ENCODE peak calls at places on chromosomes 3 and 15, in five cellular contexts. D, C, S, Q and I are unnamed samples.

GRCh38 chr3:42755681-42756578 is 17.1 kb downstream of the CCDC13 start:
- DNase-seq in D (no peak), Q (no peak), S (no peak), C (peak), I (no peak)

GRCh38 chr3:195440379-195440778 is 2.4 kb downstream of the ACAP2 start:
- DNase-seq in Q (no peak), D (no peak), S (no peak), C (no peak), I (no peak)

GRCh38 chr15:95733931-95734330 is 596.6 kb upstream of the NR2F2 start:
- DNase-seq in D (no peak), S (no peak), Q (no peak), C (no peak), I (no peak)

GRCh38 chr15:80925597-80926059 is 64.0 kb downstream of the MESD start:
- DNase-seq in Q (no peak), S (no peak), D (no peak), C (peak), I (no peak)

GRCh38 chr3:14847613-14848541 is 29.1 kb downstream of the FGD5 start:
- DNase-seq in C (no peak), S (no peak), Q (peak), D (no peak), I (no peak)

GRCh38 chr3:82610236-82610635 is 848.8 kb upstream of the GBE1 start:
- DNase-seq in S (no peak), C (no peak), Q (no peak), D (no peak), I (no peak)

GRCh38 chr3:14522129-14522691 is 17.9 kb downstream of the GRIP2 start:
- DNase-seq in D (no peak), C (no peak), S (no peak), Q (peak), I (no peak)

GRCh38 chr15:52171386-52171785 is 19.8 kb downstream of the GNB5 start:
- DNase-seq in Q (no peak), C (peak), D (no peak), S (no peak), I (no peak)

GRCh38 chr3:151168269-151169094 is 34.5 kb downstream of the GPR171 start:
- DNase-seq in C (peak), Q (peak), S (no peak), D (peak), I (peak)

GRCh38 chr15:90851114-90851513 is 17.3 kb upstream of the FURIN start:
- DNase-seq in C (no peak), S (no peak), Q (no peak), D (no peak), I (no peak)

GRCh38 chr15:27961801-27962200 is 137.3 kb downstream of the OCA2 start:
- DNase-seq in C (no peak), Q (no peak), D (no peak), S (no peak), I (no peak)

GRCh38 chr15:65740148-65740547 is 51.9 kb downstream of the DENND4A start:
- DNase-seq in D (no peak), S (no peak), C (no peak), Q (no peak), I (no peak)

GRCh38 chr3:94420941-94421340 is 358.1 kb downstream of the NSUN3 start:
- DNase-seq in S (no peak), C (no peak), Q (no peak), D (no peak), I (no peak)

GRCh38 chr15:58742424-58743160 is 6.9 kb downstream of the ADAM10 start:
- DNase-seq in C (peak), D (no peak), S (no peak), Q (no peak), I (no peak)

GRCh38 chr3:77038928-77039605 is 832 bp upstream of the ROBO2 start:
- DNase-seq in C (peak), Q (no peak), D (no peak), S (no peak), I (no peak)

GRCh38 chr3:159252772-159253384 is 451.0 kb downstream of the MFSD1 start:
- DNase-seq in C (peak), Q (no peak), D (no peak), S (no peak), I (no peak)

GRCh38 chr3:37693791-37694194 is 167.9 kb upstream of the CTDSPL start:
- DNase-seq in S (no peak), C (no peak), Q (no peak), D (no peak), I (no peak)

GRCh38 chr3:40829876-40830275 is 305.1 kb downstream of the ZNF621 start:
- DNase-seq in S (no peak), C (no peak), D (no peak), Q (no peak), I (no peak)

GRCh38 chr3:138222316-138222715 is 35.2 kb downstream of the ARMC8 start:
- DNase-seq in Q (no peak), D (no peak), C (no peak), S (no peak), I (no peak)

GRCh38 chr3:133246773-133247172 is 153.1 kb upstream of the BFSP2 start:
- DNase-seq in C (no peak), D (no peak), S (no peak), Q (no peak), I (no peak)

GRCh38 chr3:77825045-77825827 is 785.3 kb downstream of the ROBO2 start:
- DNase-seq in S (peak), Q (no peak), D (no peak), C (peak), I (no peak)

GRCh38 chr15:38154255-38154654 is 98.4 kb upstream of the SPRED1 start:
- DNase-seq in D (no peak), Q (no peak), C (no peak), S (no peak), I (no peak)

GRCh38 chr15:66180706-66181105 is 72.8 kb downstream of the MEGF11 start:
- DNase-seq in D (no peak), S (no peak), C (no peak), Q (no peak), I (no peak)

GRCh38 chr3:119657887-119658702 is 2.3 kb downstream of the POPDC2 start:
- DNase-seq in Q (no peak), S (no peak), D (no peak), C (no peak), I (no peak)

GRCh38 chr15:63244976-63245645 is 32.3 kb upstream of the APH1B start:
- DNase-seq in D (peak), S (no peak), Q (no peak), C (no peak), I (no peak)

GRCh38 chr15:80615783-80616391 is 79.2 kb upstream of the ABHD17C start:
- DNase-seq in D (no peak), Q (peak), S (no peak), C (peak), I (no peak)

GRCh38 chr3:144948711-144949110 is 977.1 kb downstream of the DIPK2A start:
- DNase-seq in Q (no peak), C (no peak), S (no peak), D (no peak), I (no peak)

GRCh38 chr15:57743424-57743823 is 36.9 kb downstream of the POLR2M start:
- DNase-seq in D (no peak), Q (no peak), S (no peak), C (no peak), I (no peak)

GRCh38 chr3:124246949-124247348 is 255.0 kb upstream of the ROPN1 start:
- DNase-seq in D (no peak), C (peak), Q (no peak), S (no peak), I (no peak)

GRCh38 chr3:145118303-145118702 is 1042.7 kb downstream of the PLOD2 start:
- DNase-seq in S (no peak), C (no peak), Q (no peak), D (no peak), I (no peak)